ENCODE peak calls at places on chromosomes 3 and 15, in nine cellular contexts. One of them, this sample, is unnamed.

GRCh38 chr15:47431501-47431900 is 285.8 kb upstream of the SEMA6D start:
- DNase-seq in RPMI8226: no peak
- DNase-seq in dorsolateral prefrontal cortex: no peak
- DNase-seq in COR-L47: no peak
- DNase-seq in uterus: no peak
- DNase-seq in stimulated activated CD4-positive, alpha-beta T cell treated with anti-CD3 and anti-CD28 coated beads, Interleukin-15, amount 100 ng/mL, for 1 hour: no peak
- DNase-seq in NCI-H1105 treated with DMSO at 0.1 percent for 48 hours: no peak
- DNase-seq in heart left ventricle: no peak
- DNase-seq in Daoy: peak
- DNase-seq in this sample: no peak

GRCh38 chr3:8573342-8573926 is 71.2 kb downstream of the SSUH2 start:
- DNase-seq in RPMI8226: no peak
- DNase-seq in dorsolateral prefrontal cortex: no peak
- DNase-seq in COR-L47: no peak
- DNase-seq in uterus: no peak
- DNase-seq in stimulated activated CD4-positive, alpha-beta T cell treated with anti-CD3 and anti-CD28 coated beads, Interleukin-15, amount 100 ng/mL, for 1 hour: no peak
- DNase-seq in NCI-H1105 treated with DMSO at 0.1 percent for 48 hours: no peak
- DNase-seq in heart left ventricle: no peak
- DNase-seq in Daoy: no peak
- DNase-seq in this sample: no peak

GRCh38 chr3:46946856-46947544 is 29.5 kb downstream of the CCDC12 start:
- DNase-seq in RPMI8226: no peak
- DNase-seq in dorsolateral prefrontal cortex: no peak
- DNase-seq in COR-L47: no peak
- DNase-seq in uterus: no peak
- DNase-seq in stimulated activated CD4-positive, alpha-beta T cell treated with anti-CD3 and anti-CD28 coated beads, Interleukin-15, amount 100 ng/mL, for 1 hour: peak
- DNase-seq in NCI-H1105 treated with DMSO at 0.1 percent for 48 hours: no peak
- DNase-seq in heart left ventricle: peak
- DNase-seq in Daoy: peak
- DNase-seq in this sample: no peak

GRCh38 chr3:53194218-53195065 is 33.4 kb downstream of the PRKCD start:
- DNase-seq in RPMI8226: no peak
- DNase-seq in dorsolateral prefrontal cortex: no peak
- DNase-seq in COR-L47: no peak
- DNase-seq in uterus: peak
- DNase-seq in stimulated activated CD4-positive, alpha-beta T cell treated with anti-CD3 and anti-CD28 coated beads, Interleukin-15, amount 100 ng/mL, for 1 hour: no peak
- DNase-seq in NCI-H1105 treated with DMSO at 0.1 percent for 48 hours: no peak
- DNase-seq in heart left ventricle: peak
- DNase-seq in Daoy: peak
- DNase-seq in this sample: no peak

GRCh38 chr3:79651536-79652065 is 116.2 kb downstream of the ROBO1 start:
- DNase-seq in RPMI8226: no peak
- DNase-seq in dorsolateral prefrontal cortex: no peak
- DNase-seq in COR-L47: peak
- DNase-seq in uterus: no peak
- DNase-seq in stimulated activated CD4-positive, alpha-beta T cell treated with anti-CD3 and anti-CD28 coated beads, Interleukin-15, amount 100 ng/mL, for 1 hour: no peak
- DNase-seq in NCI-H1105 treated with DMSO at 0.1 percent for 48 hours: peak
- DNase-seq in heart left ventricle: no peak
- DNase-seq in Daoy: no peak
- DNase-seq in this sample: no peak

GRCh38 chr15:57680021-57680420 is 26.5 kb upstream of the POLR2M start:
- DNase-seq in RPMI8226: no peak
- DNase-seq in dorsolateral prefrontal cortex: no peak
- DNase-seq in COR-L47: no peak
- DNase-seq in uterus: no peak
- DNase-seq in stimulated activated CD4-positive, alpha-beta T cell treated with anti-CD3 and anti-CD28 coated beads, Interleukin-15, amount 100 ng/mL, for 1 hour: no peak
- DNase-seq in NCI-H1105 treated with DMSO at 0.1 percent for 48 hours: no peak
- DNase-seq in heart left ventricle: no peak
- DNase-seq in Daoy: peak
- DNase-seq in this sample: no peak

GRCh38 chr15:94360251-94360671 is 128.9 kb downstream of the MCTP2 start:
- DNase-seq in RPMI8226: no peak
- DNase-seq in dorsolateral prefrontal cortex: no peak
- DNase-seq in COR-L47: no peak
- DNase-seq in uterus: no peak
- DNase-seq in stimulated activated CD4-positive, alpha-beta T cell treated with anti-CD3 and anti-CD28 coated beads, Interleukin-15, amount 100 ng/mL, for 1 hour: no peak
- DNase-seq in NCI-H1105 treated with DMSO at 0.1 percent for 48 hours: no peak
- DNase-seq in heart left ventricle: no peak
- DNase-seq in Daoy: no peak
- DNase-seq in this sample: no peak

GRCh38 chr3:62149962-62150361 is 223.4 kb downstream of the FEZF2 start:
- DNase-seq in RPMI8226: no peak
- DNase-seq in dorsolateral prefrontal cortex: no peak
- DNase-seq in COR-L47: no peak
- DNase-seq in uterus: no peak
- DNase-seq in stimulated activated CD4-positive, alpha-beta T cell treated with anti-CD3 and anti-CD28 coated beads, Interleukin-15, amount 100 ng/mL, for 1 hour: no peak
- DNase-seq in NCI-H1105 treated with DMSO at 0.1 percent for 48 hours: no peak
- DNase-seq in heart left ventricle: no peak
- DNase-seq in Daoy: peak
- DNase-seq in this sample: no peak

GRCh38 chr3:13521309-13521708 is 27.6 kb upstream of the FBLN2 start:
- DNase-seq in RPMI8226: no peak
- DNase-seq in dorsolateral prefrontal cortex: no peak
- DNase-seq in COR-L47: no peak
- DNase-seq in uterus: no peak
- DNase-seq in stimulated activated CD4-positive, alpha-beta T cell treated with anti-CD3 and anti-CD28 coated beads, Interleukin-15, amount 100 ng/mL, for 1 hour: no peak
- DNase-seq in NCI-H1105 treated with DMSO at 0.1 percent for 48 hours: no peak
- DNase-seq in heart left ventricle: no peak
- DNase-seq in Daoy: no peak
- DNase-seq in this sample: no peak

GRCh38 chr3:168730073-168730472 is 634.3 kb upstream of the GOLIM4 start:
- DNase-seq in RPMI8226: no peak
- DNase-seq in dorsolateral prefrontal cortex: no peak
- DNase-seq in COR-L47: no peak
- DNase-seq in uterus: no peak
- DNase-seq in stimulated activated CD4-positive, alpha-beta T cell treated with anti-CD3 and anti-CD28 coated beads, Interleukin-15, amount 100 ng/mL, for 1 hour: no peak
- DNase-seq in NCI-H1105 treated with DMSO at 0.1 percent for 48 hours: no peak
- DNase-seq in heart left ventricle: no peak
- DNase-seq in Daoy: no peak
- DNase-seq in this sample: no peak

GRCh38 chr3:128390867-128391266 is 75.8 kb downstream of the DNAJB8 start:
- DNase-seq in RPMI8226: no peak
- DNase-seq in dorsolateral prefrontal cortex: no peak
- DNase-seq in COR-L47: no peak
- DNase-seq in uterus: no peak
- DNase-seq in stimulated activated CD4-positive, alpha-beta T cell treated with anti-CD3 and anti-CD28 coated beads, Interleukin-15, amount 100 ng/mL, for 1 hour: no peak
- DNase-seq in NCI-H1105 treated with DMSO at 0.1 percent for 48 hours: no peak
- DNase-seq in heart left ventricle: no peak
- DNase-seq in Daoy: no peak
- DNase-seq in this sample: no peak

GRCh38 chr3:156382458-156383346 is 172.2 kb downstream of the SSR3 start:
- DNase-seq in RPMI8226: peak
- DNase-seq in dorsolateral prefrontal cortex: no peak
- DNase-seq in COR-L47: peak
- DNase-seq in uterus: no peak
- DNase-seq in stimulated activated CD4-positive, alpha-beta T cell treated with anti-CD3 and anti-CD28 coated beads, Interleukin-15, amount 100 ng/mL, for 1 hour: no peak
- DNase-seq in NCI-H1105 treated with DMSO at 0.1 percent for 48 hours: peak
- DNase-seq in heart left ventricle: no peak
- DNase-seq in Daoy: peak
- DNase-seq in this sample: no peak

GRCh38 chr15:66080791-66081475 is 172.6 kb downstream of the MEGF11 start:
- DNase-seq in RPMI8226: peak
- DNase-seq in dorsolateral prefrontal cortex: peak
- DNase-seq in COR-L47: no peak
- DNase-seq in uterus: no peak
- DNase-seq in stimulated activated CD4-positive, alpha-beta T cell treated with anti-CD3 and anti-CD28 coated beads, Interleukin-15, amount 100 ng/mL, for 1 hour: no peak
- DNase-seq in NCI-H1105 treated with DMSO at 0.1 percent for 48 hours: no peak
- DNase-seq in heart left ventricle: no peak
- DNase-seq in Daoy: peak
- DNase-seq in this sample: peak

GRCh38 chr15:57566840-57567239 is 24.9 kb upstream of the MYZAP start:
- DNase-seq in RPMI8226: no peak
- DNase-seq in dorsolateral prefrontal cortex: no peak
- DNase-seq in COR-L47: no peak
- DNase-seq in uterus: no peak
- DNase-seq in stimulated activated CD4-positive, alpha-beta T cell treated with anti-CD3 and anti-CD28 coated beads, Interleukin-15, amount 100 ng/mL, for 1 hour: no peak
- DNase-seq in NCI-H1105 treated with DMSO at 0.1 percent for 48 hours: no peak
- DNase-seq in heart left ventricle: no peak
- DNase-seq in Daoy: no peak
- DNase-seq in this sample: no peak

GRCh38 chr15:72782274-72782992 is 1.1 kb downstream of the ADPGK start:
- DNase-seq in RPMI8226: peak
- DNase-seq in dorsolateral prefrontal cortex: no peak
- DNase-seq in COR-L47: no peak
- DNase-seq in uterus: no peak
- DNase-seq in stimulated activated CD4-positive, alpha-beta T cell treated with anti-CD3 and anti-CD28 coated beads, Interleukin-15, amount 100 ng/mL, for 1 hour: no peak
- DNase-seq in NCI-H1105 treated with DMSO at 0.1 percent for 48 hours: peak
- DNase-seq in heart left ventricle: no peak
- DNase-seq in Daoy: no peak
- DNase-seq in this sample: no peak

GRCh38 chr3:184172681-184173373 is 1.8 kb upstream of the AP2M1 start:
- DNase-seq in RPMI8226: no peak
- DNase-seq in dorsolateral prefrontal cortex: no peak
- DNase-seq in COR-L47: no peak
- DNase-seq in uterus: no peak
- DNase-seq in stimulated activated CD4-positive, alpha-beta T cell treated with anti-CD3 and anti-CD28 coated beads, Interleukin-15, amount 100 ng/mL, for 1 hour: no peak
- DNase-seq in NCI-H1105 treated with DMSO at 0.1 percent for 48 hours: no peak
- DNase-seq in heart left ventricle: no peak
- DNase-seq in Daoy: peak
- DNase-seq in this sample: no peak

GRCh38 chr15:89367485-89368451 is 33.1 kb upstream of the POLG start:
- DNase-seq in RPMI8226: peak
- DNase-seq in dorsolateral prefrontal cortex: peak
- DNase-seq in COR-L47: peak
- DNase-seq in uterus: no peak
- DNase-seq in stimulated activated CD4-positive, alpha-beta T cell treated with anti-CD3 and anti-CD28 coated beads, Interleukin-15, amount 100 ng/mL, for 1 hour: no peak
- DNase-seq in NCI-H1105 treated with DMSO at 0.1 percent for 48 hours: peak
- DNase-seq in heart left ventricle: no peak
- DNase-seq in Daoy: peak
- DNase-seq in this sample: peak

GRCh38 chr15:78204351-78205309 is 29.7 kb downstream of the ACSBG1 start:
- DNase-seq in RPMI8226: no peak
- DNase-seq in dorsolateral prefrontal cortex: peak
- DNase-seq in COR-L47: no peak
- DNase-seq in uterus: no peak
- DNase-seq in stimulated activated CD4-positive, alpha-beta T cell treated with anti-CD3 and anti-CD28 coated beads, Interleukin-15, amount 100 ng/mL, for 1 hour: no peak
- DNase-seq in NCI-H1105 treated with DMSO at 0.1 percent for 48 hours: no peak
- DNase-seq in heart left ventricle: no peak
- DNase-seq in Daoy: no peak
- DNase-seq in this sample: no peak

GRCh38 chr15:29125382-29126207 is 144.0 kb downstream of the NSMCE3 start:
- DNase-seq in RPMI8226: no peak
- DNase-seq in dorsolateral prefrontal cortex: no peak
- DNase-seq in COR-L47: no peak
- DNase-seq in uterus: no peak
- DNase-seq in stimulated activated CD4-positive, alpha-beta T cell treated with anti-CD3 and anti-CD28 coated beads, Interleukin-15, amount 100 ng/mL, for 1 hour: no peak
- DNase-seq in NCI-H1105 treated with DMSO at 0.1 percent for 48 hours: no peak
- DNase-seq in heart left ventricle: peak
- DNase-seq in Daoy: no peak
- DNase-seq in this sample: no peak

GRCh38 chr3:77524467-77524866 is 484.6 kb downstream of the ROBO2 start:
- DNase-seq in RPMI8226: no peak
- DNase-seq in dorsolateral prefrontal cortex: no peak
- DNase-seq in COR-L47: peak
- DNase-seq in uterus: no peak
- DNase-seq in stimulated activated CD4-positive, alpha-beta T cell treated with anti-CD3 and anti-CD28 coated beads, Interleukin-15, amount 100 ng/mL, for 1 hour: no peak
- DNase-seq in NCI-H1105 treated with DMSO at 0.1 percent for 48 hours: peak
- DNase-seq in heart left ventricle: no peak
- DNase-seq in Daoy: no peak
- DNase-seq in this sample: no peak

GRCh38 chr15:85831415-85832113 is 36.8 kb upstream of the KLHL25 start:
- DNase-seq in RPMI8226: peak
- DNase-seq in dorsolateral prefrontal cortex: peak
- DNase-seq in COR-L47: peak
- DNase-seq in uterus: peak
- DNase-seq in stimulated activated CD4-positive, alpha-beta T cell treated with anti-CD3 and anti-CD28 coated beads, Interleukin-15, amount 100 ng/mL, for 1 hour: no peak
- DNase-seq in NCI-H1105 treated with DMSO at 0.1 percent for 48 hours: no peak
- DNase-seq in heart left ventricle: no peak
- DNase-seq in Daoy: peak
- DNase-seq in this sample: peak

GRCh38 chr3:94036909-94037507 is 8.6 kb upstream of the STX19 start:
- DNase-seq in RPMI8226: peak
- DNase-seq in dorsolateral prefrontal cortex: no peak
- DNase-seq in COR-L47: peak
- DNase-seq in uterus: no peak
- DNase-seq in stimulated activated CD4-positive, alpha-beta T cell treated with anti-CD3 and anti-CD28 coated beads, Interleukin-15, amount 100 ng/mL, for 1 hour: no peak
- DNase-seq in NCI-H1105 treated with DMSO at 0.1 percent for 48 hours: no peak
- DNase-seq in heart left ventricle: no peak
- DNase-seq in Daoy: peak
- DNase-seq in this sample: no peak

GRCh38 chr15:25784876-25785642 is 78.1 kb downstream of the ATP10A start:
- DNase-seq in RPMI8226: no peak
- DNase-seq in dorsolateral prefrontal cortex: no peak
- DNase-seq in COR-L47: no peak
- DNase-seq in uterus: no peak
- DNase-seq in stimulated activated CD4-positive, alpha-beta T cell treated with anti-CD3 and anti-CD28 coated beads, Interleukin-15, amount 100 ng/mL, for 1 hour: no peak
- DNase-seq in NCI-H1105 treated with DMSO at 0.1 percent for 48 hours: no peak
- DNase-seq in heart left ventricle: no peak
- DNase-seq in Daoy: peak
- DNase-seq in this sample: no peak

GRCh38 chr15:85726446-85726845 is 68.3 kb downstream of the KLHL25 start:
- DNase-seq in RPMI8226: no peak
- DNase-seq in dorsolateral prefrontal cortex: no peak
- DNase-seq in COR-L47: no peak
- DNase-seq in uterus: no peak
- DNase-seq in stimulated activated CD4-positive, alpha-beta T cell treated with anti-CD3 and anti-CD28 coated beads, Interleukin-15, amount 100 ng/mL, for 1 hour: no peak
- DNase-seq in NCI-H1105 treated with DMSO at 0.1 percent for 48 hours: no peak
- DNase-seq in heart left ventricle: no peak
- DNase-seq in Daoy: no peak
- DNase-seq in this sample: no peak

GRCh38 chr15:39327005-39327725 is 253.7 kb upstream of the THBS1 start:
- DNase-seq in RPMI8226: no peak
- DNase-seq in dorsolateral prefrontal cortex: no peak
- DNase-seq in COR-L47: no peak
- DNase-seq in uterus: no peak
- DNase-seq in stimulated activated CD4-positive, alpha-beta T cell treated with anti-CD3 and anti-CD28 coated beads, Interleukin-15, amount 100 ng/mL, for 1 hour: no peak
- DNase-seq in NCI-H1105 treated with DMSO at 0.1 percent for 48 hours: no peak
- DNase-seq in heart left ventricle: no peak
- DNase-seq in Daoy: no peak
- DNase-seq in this sample: no peak

GRCh38 chr15:48748535-48748934 is 62.3 kb downstream of the CEP152 start:
- DNase-seq in RPMI8226: no peak
- DNase-seq in dorsolateral prefrontal cortex: no peak
- DNase-seq in COR-L47: no peak
- DNase-seq in uterus: no peak
- DNase-seq in stimulated activated CD4-positive, alpha-beta T cell treated with anti-CD3 and anti-CD28 coated beads, Interleukin-15, amount 100 ng/mL, for 1 hour: no peak
- DNase-seq in NCI-H1105 treated with DMSO at 0.1 percent for 48 hours: no peak
- DNase-seq in heart left ventricle: no peak
- DNase-seq in Daoy: no peak
- DNase-seq in this sample: no peak

GRCh38 chr3:37024092-37024491 is 30.8 kb downstream of the MLH1 start:
- DNase-seq in RPMI8226: peak
- DNase-seq in dorsolateral prefrontal cortex: no peak
- DNase-seq in COR-L47: no peak
- DNase-seq in uterus: no peak
- DNase-seq in stimulated activated CD4-positive, alpha-beta T cell treated with anti-CD3 and anti-CD28 coated beads, Interleukin-15, amount 100 ng/mL, for 1 hour: no peak
- DNase-seq in NCI-H1105 treated with DMSO at 0.1 percent for 48 hours: no peak
- DNase-seq in heart left ventricle: no peak
- DNase-seq in Daoy: no peak
- DNase-seq in this sample: no peak

GRCh38 chr3:82236257-82236656 is 474.8 kb upstream of the GBE1 start:
- DNase-seq in RPMI8226: peak
- DNase-seq in dorsolateral prefrontal cortex: no peak
- DNase-seq in COR-L47: no peak
- DNase-seq in uterus: no peak
- DNase-seq in stimulated activated CD4-positive, alpha-beta T cell treated with anti-CD3 and anti-CD28 coated beads, Interleukin-15, amount 100 ng/mL, for 1 hour: no peak
- DNase-seq in NCI-H1105 treated with DMSO at 0.1 percent for 48 hours: no peak
- DNase-seq in heart left ventricle: no peak
- DNase-seq in Daoy: no peak
- DNase-seq in this sample: no peak

GRCh38 chr3:123384256-123384655 is 64.6 kb downstream of the ADCY5 start:
- DNase-seq in RPMI8226: no peak
- DNase-seq in dorsolateral prefrontal cortex: peak
- DNase-seq in COR-L47: no peak
- DNase-seq in uterus: no peak
- DNase-seq in stimulated activated CD4-positive, alpha-beta T cell treated with anti-CD3 and anti-CD28 coated beads, Interleukin-15, amount 100 ng/mL, for 1 hour: no peak
- DNase-seq in NCI-H1105 treated with DMSO at 0.1 percent for 48 hours: no peak
- DNase-seq in heart left ventricle: peak
- DNase-seq in Daoy: no peak
- DNase-seq in this sample: no peak

GRCh38 chr3:52769786-52770445 is 824 bp downstream of the NEK4 start:
- DNase-seq in RPMI8226: peak
- DNase-seq in dorsolateral prefrontal cortex: peak
- DNase-seq in COR-L47: no peak
- DNase-seq in uterus: no peak
- DNase-seq in stimulated activated CD4-positive, alpha-beta T cell treated with anti-CD3 and anti-CD28 coated beads, Interleukin-15, amount 100 ng/mL, for 1 hour: no peak
- DNase-seq in NCI-H1105 treated with DMSO at 0.1 percent for 48 hours: peak
- DNase-seq in heart left ventricle: no peak
- DNase-seq in Daoy: no peak
- DNase-seq in this sample: no peak

GRCh38 chr3:11584570-11584969 is 59.1 kb downstream of the VGLL4 start:
- DNase-seq in RPMI8226: no peak
- DNase-seq in dorsolateral prefrontal cortex: no peak
- DNase-seq in COR-L47: no peak
- DNase-seq in uterus: no peak
- DNase-seq in stimulated activated CD4-positive, alpha-beta T cell treated with anti-CD3 and anti-CD28 coated beads, Interleukin-15, amount 100 ng/mL, for 1 hour: no peak
- DNase-seq in NCI-H1105 treated with DMSO at 0.1 percent for 48 hours: no peak
- DNase-seq in heart left ventricle: no peak
- DNase-seq in Daoy: no peak
- DNase-seq in this sample: no peak